ENCODE peak calls at places on chromosomes 11 and 22, in four cellular contexts. Y is ELF-1, L is right lobe of liver, K is KBM-7. O is an unnamed sample.
A peak's percentile ranks its signal among the peaks of the same experiment; 100 is the strongest.

GRCh38 chr11:102309621-102310541 is 7.4 kb upstream of the BIRC3 start:
- DNase-seq in Y (peak; percentile 32), L (no peak), K (no peak), O (no peak)

GRCh38 chr11:70756341-70756740 is 358.0 kb downstream of the CTTN start:
- DNase-seq in Y (no peak), L (no peak), K (no peak), O (no peak)

GRCh38 chr11:99066609-99067008 is 45.9 kb downstream of the CNTN5 start:
- DNase-seq in Y (peak; percentile 36), L (no peak), K (no peak), O (no peak)

GRCh38 chr11:112221263-112221835 is 4.9 kb upstream of the PTS start:
- DNase-seq in Y (no peak), L (no peak), K (no peak), O (no peak)

GRCh38 chr11:88301478-88302140 is 35.9 kb downstream of the CTSC start:
- DNase-seq in Y (no peak), L (no peak), K (no peak), O (no peak)

GRCh38 chr22:19896665-19897355 is 42.1 kb upstream of the GNB1L start:
- DNase-seq in Y (no peak), L (no peak), K (no peak), O (peak; percentile 74)

GRCh38 chr11:19084661-19085315 is 24.3 kb upstream of the MRGPRX2 start:
- DNase-seq in Y (no peak), L (no peak), K (no peak), O (no peak)

GRCh38 chr22:50612715-50613221 is 12.2 kb downstream of the MAPK8IP2 start:
- DNase-seq in Y (no peak), L (no peak), K (no peak), O (no peak)

GRCh38 chr11:34791725-34792124 is 124.5 kb downstream of the APIP start:
- DNase-seq in Y (no peak), L (no peak), K (peak; percentile 54), O (no peak)

GRCh38 chr11:40338062-40338461 is 1121.4 kb downstream of the LRRC4C start:
- DNase-seq in Y (no peak), L (no peak), K (no peak), O (no peak)

GRCh38 chr11:134951305-134951700 is 539.3 kb upstream of the B3GAT1 start:
- DNase-seq in Y (no peak), L (no peak), K (no peak), O (peak; percentile 44)

GRCh38 chr22:22531770-22532546 is 11.9 kb upstream of the ZNF280A start:
- DNase-seq in Y (no peak), L (no peak), K (no peak), O (no peak)

GRCh38 chr11:115724709-115725108 is 220.5 kb upstream of the CADM1 start:
- DNase-seq in Y (no peak), L (no peak), K (no peak), O (no peak)

GRCh38 chr11:132987936-132988335 is 544.4 kb downstream of the OPCML start:
- DNase-seq in Y (no peak), L (no peak), K (no peak), O (no peak)

GRCh38 chr22:19232620-19233019 is 54.1 kb upstream of the SLC25A1 start:
- DNase-seq in Y (no peak), L (no peak), K (no peak), O (no peak)

GRCh38 chr22:29275167-29275566 is 7.1 kb downstream of the EWSR1 start:
- DNase-seq in Y (no peak), L (no peak), K (no peak), O (peak; percentile 25)

GRCh38 chr11:88179966-88180629 is 4.9 kb upstream of the RAB38 start:
- DNase-seq in Y (no peak), L (no peak), K (no peak), O (no peak)

GRCh38 chr11:19873730-19874129 is 161.1 kb downstream of the NAV2 start:
- DNase-seq in Y (no peak), L (no peak), K (no peak), O (no peak)